ENCODE peak calls at places on chromosomes 16 and 17, in four cellular contexts. T is K562, N is HepG2, V is H1. S is an unnamed sample.

GRCh38 chr16:72932050-72932449 is 115.9 kb downstream of the ZFHX3 start:
- DNase-seq in T (no peak), N (no peak), V (no peak), S (no peak)

GRCh38 chr16:53518550-53519416 is 15.8 kb upstream of the AKTIP start:
- DNase-seq in T (no peak), N (no peak), V (no peak), S (no peak)

GRCh38 chr16:31861415-31861814 is 12.2 kb upstream of the ZNF267 start:
- DNase-seq in T (no peak), N (no peak), V (no peak), S (no peak)

GRCh38 chr16:10598157-10598556 is 17.8 kb upstream of the EMP2 start:
- DNase-seq in T (no peak), N (no peak), V (no peak), S (no peak)

GRCh38 chr16:25258856-25259179 is 1.2 kb upstream of the ZKSCAN2 start:
- DNase-seq in T (no peak), N (no peak), V (no peak), S (no peak)

GRCh38 chr17:28777178-28777577 is 33.4 kb downstream of the TRAF4 start:
- DNase-seq in T (no peak), N (no peak), V (no peak), S (no peak)

GRCh38 chr17:35811759-35812158 is 2.5 kb downstream of the TAF15 start:
- DNase-seq in T (no peak), N (no peak), V (no peak), S (no peak)

GRCh38 chr17:1561420-1562177 is 993 bp downstream of the PITPNA start:
- DNase-seq in T (no peak), N (no peak), V (no peak), S (peak)

GRCh38 chr17:48540213-48540612 is 4.7 kb downstream of the HOXB2 start:
- DNase-seq in T (no peak), N (no peak), V (no peak), S (no peak)

GRCh38 chr16:11024333-11025053 is 80.1 kb downstream of the CLEC16A start:
- DNase-seq in T (no peak), N (peak), V (no peak), S (peak)

GRCh38 chr17:10457952-10458351 is 11.4 kb downstream of the MYH4 start:
- DNase-seq in T (no peak), N (no peak), V (no peak), S (no peak)

GRCh38 chr16:8607214-8607613 is 14.3 kb upstream of the METTL22 start:
- DNase-seq in T (no peak), N (no peak), V (no peak), S (no peak)

GRCh38 chr17:57418463-57419246 is 162.3 kb downstream of the MSI2 start:
- DNase-seq in T (no peak), N (no peak), V (no peak), S (no peak)

GRCh38 chr17:40095356-40095943 is 4.9 kb downstream of the NR1D1 start:
- DNase-seq in T (no peak), N (no peak), V (no peak), S (no peak)

GRCh38 chr17:17484451-17484899 is 7.7 kb downstream of the MED9 start:
- DNase-seq in T (no peak), N (no peak), V (no peak), S (no peak)

DNA sequence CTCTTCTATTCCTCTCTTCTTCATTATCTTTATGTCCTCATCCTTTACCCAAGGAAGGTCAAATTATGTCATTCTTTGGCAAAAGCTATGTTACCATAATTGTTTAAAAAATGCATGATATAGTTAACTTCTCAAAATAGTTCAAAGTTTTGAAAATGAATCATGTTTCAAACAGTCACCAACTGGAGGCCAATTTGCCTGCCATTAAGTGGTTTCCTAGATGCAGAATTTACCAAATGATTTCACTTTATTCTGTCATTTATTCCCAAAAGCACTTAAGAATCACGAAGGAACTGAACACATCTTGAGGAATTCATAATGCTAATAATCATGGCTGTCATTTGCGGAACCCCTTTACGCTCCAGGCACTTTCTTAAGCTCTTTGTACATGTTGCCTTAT is 190.9 kb upstream of the CDH11 start:
- DNase-seq in T (no peak), N (no peak), V (no peak), S (no peak)
- TF ChIP-seq RFX5 in T (no peak), N (no peak), V (no peak), S (no peak)

DNA sequence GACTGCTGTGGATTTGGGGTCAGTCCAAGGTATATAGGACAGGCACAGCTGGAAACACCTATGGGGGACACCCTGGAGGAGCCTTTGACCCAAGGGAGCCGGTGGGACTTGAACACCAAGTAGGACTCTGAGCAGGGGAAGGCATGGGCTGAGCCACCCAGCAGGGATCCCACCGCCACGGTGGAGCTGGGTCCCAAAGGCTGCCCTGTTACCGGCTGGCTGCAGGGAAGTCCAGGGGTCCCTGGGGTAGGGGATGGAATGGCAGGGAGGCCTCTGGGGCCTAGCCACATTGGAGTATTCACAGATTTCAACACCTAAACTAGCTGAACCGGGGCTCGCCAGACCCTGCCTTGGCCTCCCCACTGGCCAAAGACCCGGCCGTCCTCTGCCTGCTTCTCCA is 39.7 kb upstream of the CREBBP start:
- DNase-seq in T (no peak), N (no peak), V (no peak), S (no peak)
- TF ChIP-seq RNF2 in T (no peak), N (no peak), V (no peak), S (no peak)

GRCh38 chr16:81539009-81539820 is 94.6 kb downstream of the CMIP start:
- DNase-seq in T (no peak), N (no peak), V (no peak), S (no peak)

GRCh38 chr16:81535679-81536360 is 91.2 kb downstream of the CMIP start:
- DNase-seq in T (no peak), N (peak), V (no peak), S (no peak)

GRCh38 chr16:81536648-81537047 is 92.0 kb downstream of the CMIP start:
- DNase-seq in T (no peak), N (no peak), V (no peak), S (no peak)

GRCh38 chr16:81541314-81541713 is 96.7 kb downstream of the CMIP start:
- DNase-seq in T (no peak), N (no peak), V (no peak), S (no peak)

DNA sequence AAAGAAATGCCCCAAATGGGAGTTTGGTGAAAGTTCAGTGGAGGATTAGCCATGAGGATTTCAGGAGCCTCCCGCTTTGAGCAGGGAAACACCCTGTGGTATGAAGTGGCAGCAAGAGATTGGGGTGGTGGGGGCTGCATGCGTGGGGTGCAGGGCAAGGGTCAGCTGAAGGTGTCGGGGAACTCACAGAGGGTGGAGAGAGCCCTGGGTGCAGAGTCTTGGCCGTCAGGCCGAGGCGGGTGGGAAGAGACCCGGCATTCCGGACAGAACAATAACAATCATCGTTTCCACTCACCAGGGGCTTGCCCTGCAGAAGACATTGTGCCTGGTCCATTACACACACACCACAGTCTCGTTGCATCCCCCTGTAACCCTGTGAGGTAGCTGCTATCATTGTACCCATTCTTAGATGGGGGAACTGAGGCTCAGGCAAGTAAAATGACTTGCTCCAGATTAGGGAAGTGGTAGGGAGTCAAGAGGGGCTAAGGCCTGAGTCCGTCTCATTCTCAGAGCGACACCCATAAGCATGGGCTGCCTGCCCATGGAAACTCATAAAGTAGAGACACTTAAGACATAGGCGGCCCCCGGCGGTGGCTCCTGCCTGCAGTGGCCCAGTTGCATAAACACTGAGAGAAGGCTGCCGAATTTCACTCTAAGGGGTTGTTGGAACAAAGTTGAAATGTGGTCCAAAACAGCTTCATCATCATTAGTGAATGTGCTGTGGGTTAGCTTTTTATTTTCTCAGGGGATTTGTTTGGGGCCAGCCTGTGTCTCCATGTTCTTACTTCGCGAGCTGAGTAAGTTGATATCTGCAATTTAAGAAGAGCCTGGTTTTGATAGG is 93.3 kb downstream of the CMIP start:
- DNase-seq in T (no peak), N (no peak), V (no peak), S (no peak)
- TF ChIP-seq RFX5 in T (no peak), N (no peak), V (no peak), S (no peak)

GRCh38 chr17:41403409-41404023 is 6.1 kb upstream of the KRT31 start:
- DNase-seq in T (no peak), N (no peak), V (no peak), S (no peak)

GRCh38 chr17:41402161-41402560 is 4.8 kb upstream of the KRT31 start:
- DNase-seq in T (no peak), N (no peak), V (no peak), S (no peak)

GRCh38 chr17:41407226-41407625 is 9.8 kb upstream of the KRT31 start:
- DNase-seq in T (no peak), N (no peak), V (no peak), S (no peak)

GRCh38 chr17:41406205-41406604 is 8.8 kb upstream of the KRT31 start:
- DNase-seq in T (no peak), N (no peak), V (no peak), S (no peak)

GRCh38 chr17:41404024-41404651 is 6.7 kb upstream of the KRT31 start:
- DNase-seq in T (no peak), N (peak), V (no peak), S (peak)
- TF ChIP-seq RNF2 in T (no peak), N (no peak), V (no peak), S (no peak)

GRCh38 chr17:66985338-66985737 is 20.8 kb downstream of the CACNG4 start:
- DNase-seq in T (no peak), N (no peak), V (no peak), S (no peak)

GRCh38 chr17:66984730-66985129 is 20.2 kb downstream of the CACNG4 start:
- DNase-seq in T (no peak), N (no peak), V (no peak), S (no peak)

GRCh38 chr17:66980896-66981295 is 16.4 kb downstream of the CACNG4 start:
- DNase-seq in T (no peak), N (no peak), V (no peak), S (no peak)

GRCh38 chr17:66983414-66984021 is 19.0 kb downstream of the CACNG4 start:
- DNase-seq in T (no peak), N (no peak), V (no peak), S (no peak)

GRCh38 chr17:66982011-66982508 is 17.6 kb downstream of the CACNG4 start:
- DNase-seq in T (no peak), N (no peak), V (no peak), S (no peak)
- TF ChIP-seq RFX5 in T (no peak), N (no peak), V (no peak), S (no peak)

GRCh38 chr16:86590501-86591144 is 12.3 kb downstream of the FOXL1 start:
- DNase-seq in T (no peak), N (peak), V (no peak), S (no peak)
- TF ChIP-seq RNF2 in T (no peak), N (no peak), V (no peak), S (no peak)

GRCh38 chr17:7438050-7438614 is 1.2 kb upstream of the FGF11 start:
- DNase-seq in T (peak), N (no peak), V (no peak), S (no peak)
- TF ChIP-seq RFX5 in T (no peak), N (no peak), V (no peak), S (no peak)

GRCh38 chr17:9427460-9428315 is 147.9 kb downstream of the STX8 start:
- DNase-seq in T (no peak), N (no peak), V (no peak), S (no peak)
- TF ChIP-seq RNF2 in T (no peak), N (no peak), V (no peak), S (no peak)

GRCh38 chr17:51373489-51374194 is 113.3 kb downstream of the UTP18 start:
- DNase-seq in T (no peak), N (no peak), V (no peak), S (no peak)

GRCh38 chr17:51374220-51374619 is 113.9 kb downstream of the UTP18 start:
- DNase-seq in T (no peak), N (no peak), V (no peak), S (no peak)

GRCh38 chr17:51366866-51367265 is 106.5 kb downstream of the UTP18 start:
- DNase-seq in T (no peak), N (no peak), V (no peak), S (no peak)

GRCh38 chr17:51372345-51373004 is 112.1 kb downstream of the UTP18 start:
- DNase-seq in T (peak), N (peak), V (no peak), S (peak)

GRCh38 chr17:51371732-51372151 is 111.4 kb downstream of the UTP18 start:
- DNase-seq in T (peak), N (peak), V (peak), S (peak)
- TF ChIP-seq RFX5 in T (no peak), N (no peak), V (no peak), S (no peak)

GRCh38 chr17:77319211-77320031 is 178.7 kb downstream of the SEC14L1 start:
- DNase-seq in T (peak), N (no peak), V (no peak), S (peak)

GRCh38 chr17:77318021-77318420 is 177.3 kb downstream of the SEC14L1 start:
- DNase-seq in T (no peak), N (no peak), V (no peak), S (no peak)

GRCh38 chr17:77320501-77321256 is 179.9 kb downstream of the SEC14L1 start:
- DNase-seq in T (peak), N (no peak), V (no peak), S (no peak)

GRCh38 chr17:77318491-77319210 is 177.9 kb downstream of the SEC14L1 start:
- DNase-seq in T (no peak), N (no peak), V (no peak), S (peak)

GRCh38 chr17:77320046-77320445 is 179.3 kb downstream of the SEC14L1 start:
- DNase-seq in T (peak), N (no peak), V (no peak), S (no peak)
- TF ChIP-seq RNF2 in T (no peak), N (no peak), V (no peak), S (no peak)

S was measured in A549.